ENCODE peak calls at places on chromosomes 4 and X, in nine cellular contexts. W is T-helper 9 cell; S is AG09309; E is ACHN; U is NCI-H510A treated with DMSO at 0.1 percent for 48 hours; G is stimulated activated CD4-positive, alpha-beta T cell treated with anti-CD3 and anti-CD28 coated beads, Interleukin-2, amount 100 ng/mL, for 48 hours; M is progenitor cell of endocrine pancreas; N is lower leg skin; Y is bronchial epithelial cell. B is an unnamed sample.

GRCh38 chr4:1462768-1463075 is 56.5 kb upstream of the NKX1-1 start:
- DNase-seq in W (no peak), S (no peak), E (no peak), U (no peak), G (no peak), M (no peak), N (no peak), Y (no peak), B (peak)

GRCh38 chrX:19579485-19579884 is 64.2 kb upstream of the MAP3K15 start:
- DNase-seq in W (no peak), S (peak), E (no peak), U (no peak), G (no peak), M (no peak), N (no peak), Y (peak), B (no peak)

GRCh38 chr4:139919513-139919912 is 234.5 kb downstream of the MAML3 start:
- DNase-seq in W (no peak), S (no peak), E (no peak), U (no peak), G (no peak), M (no peak), N (no peak), Y (no peak), B (no peak)

GRCh38 chr4:95077864-95078263 is 320.1 kb downstream of the BMPR1B start:
- DNase-seq in W (no peak), S (no peak), E (no peak), U (no peak), G (no peak), M (no peak), N (no peak), Y (peak), B (no peak)

GRCh38 chr4:173448557-173448918 is 49.6 kb upstream of the SCRG1 start:
- DNase-seq in W (no peak), S (peak), E (no peak), U (peak), G (no peak), M (no peak), N (no peak), Y (no peak), B (no peak)

GRCh38 chr4:148330161-148330560 is 112.1 kb downstream of the NR3C2 start:
- DNase-seq in W (no peak), S (no peak), E (no peak), U (no peak), G (no peak), M (no peak), N (no peak), Y (no peak), B (no peak)

GRCh38 chrX:8967471-8967870 is 66.5 kb downstream of the FAM9B start:
- DNase-seq in W (no peak), S (no peak), E (no peak), U (no peak), G (no peak), M (no peak), N (no peak), Y (no peak), B (no peak)

GRCh38 chrX:67734111-67734753 is 190.4 kb downstream of the AR start:
- DNase-seq in W (no peak), S (no peak), E (no peak), U (no peak), G (no peak), M (no peak), N (no peak), Y (no peak), B (no peak)

GRCh38 chr4:169619958-169620845 is at the start of gene CLCN3:
- DNase-seq in W (peak), S (peak), E (peak), U (peak), G (peak), M (peak), N (peak), Y (peak), B (peak)

GRCh38 chr4:8438743-8439142 is 1.8 kb downstream of the ACOX3 start:
- DNase-seq in W (no peak), S (no peak), E (no peak), U (no peak), G (no peak), M (no peak), N (no peak), Y (no peak), B (no peak)

GRCh38 chr4:52372269-52372668 is 286.8 kb downstream of the USP46 start:
- DNase-seq in W (no peak), S (no peak), E (no peak), U (no peak), G (no peak), M (no peak), N (no peak), Y (no peak), B (no peak)

GRCh38 chrX:129842510-129843208 is 1.0 kb downstream of the ZDHHC9 start:
- DNase-seq in W (no peak), S (no peak), E (peak), U (no peak), G (no peak), M (peak), N (peak), Y (peak), B (peak)

GRCh38 chr4:175376287-175376977 is 435.6 kb downstream of the GPM6A start:
- DNase-seq in W (no peak), S (no peak), E (no peak), U (no peak), G (no peak), M (no peak), N (no peak), Y (no peak), B (no peak)

GRCh38 chrX:104324871-104325585 is 70.3 kb upstream of the ESX1 start:
- DNase-seq in W (no peak), S (no peak), E (no peak), U (no peak), G (no peak), M (no peak), N (no peak), Y (peak), B (no peak)

GRCh38 chr4:177214935-177215334 is 94.7 kb upstream of the NEIL3 start:
- DNase-seq in W (no peak), S (no peak), E (no peak), U (no peak), G (no peak), M (no peak), N (no peak), Y (peak), B (no peak)

GRCh38 chrX:110509778-110510510 is 151.3 kb downstream of the RTL9 start:
- DNase-seq in W (no peak), S (peak), E (no peak), U (no peak), G (no peak), M (no peak), N (no peak), Y (no peak), B (no peak)

GRCh38 chr4:112514449-112515277 is 1.3 kb downstream of the NEUROG2 start:
- DNase-seq in W (no peak), S (no peak), E (peak), U (no peak), G (no peak), M (no peak), N (no peak), Y (no peak), B (no peak)

GRCh38 chr4:112170451-112170993 is 25.3 kb downstream of the FAM241A start:
- DNase-seq in W (no peak), S (peak), E (peak), U (no peak), G (no peak), M (no peak), N (no peak), Y (peak), B (no peak)

GRCh38 chr4:113293673-113294072 is 244.2 kb downstream of the ANK2 start:
- DNase-seq in W (no peak), S (no peak), E (no peak), U (no peak), G (no peak), M (no peak), N (no peak), Y (no peak), B (no peak)

GRCh38 chr4:87375719-87376291 is 15.2 kb downstream of the HSD17B11 start:
- DNase-seq in W (no peak), S (peak), E (peak), U (peak), G (no peak), M (no peak), N (no peak), Y (peak), B (no peak)

GRCh38 chr4:183541081-183542045 is 36.5 kb downstream of the ING2 start:
- DNase-seq in W (no peak), S (no peak), E (no peak), U (no peak), G (no peak), M (no peak), N (no peak), Y (peak), B (no peak)

GRCh38 chrX:151789179-151789800 is 54.7 kb downstream of the CNGA2 start:
- DNase-seq in W (no peak), S (peak), E (peak), U (no peak), G (no peak), M (no peak), N (peak), Y (peak), B (no peak)

GRCh38 chr4:153409412-153409811 is 56.7 kb upstream of the TMEM131L start:
- DNase-seq in W (no peak), S (no peak), E (no peak), U (no peak), G (no peak), M (no peak), N (no peak), Y (peak), B (no peak)

GRCh38 chr4:36288727-36289126 is 7.3 kb downstream of the DTHD1 start:
- DNase-seq in W (no peak), S (no peak), E (peak), U (no peak), G (no peak), M (no peak), N (no peak), Y (peak), B (no peak)

GRCh38 chrX:20159811-20160385 is 18.3 kb upstream of the EIF1AX start:
- DNase-seq in W (no peak), S (no peak), E (no peak), U (no peak), G (no peak), M (no peak), N (no peak), Y (no peak), B (no peak)

GRCh38 chrX:153669174-153669890 is 4.3 kb downstream of the PNCK start:
- DNase-seq in W (peak), S (no peak), E (no peak), U (no peak), G (peak), M (peak), N (no peak), Y (no peak), B (peak)

GRCh38 chr4:118124977-118125376 is 90.7 kb downstream of the NDST3 start:
- DNase-seq in W (no peak), S (no peak), E (no peak), U (no peak), G (no peak), M (no peak), N (no peak), Y (no peak), B (no peak)

GRCh38 chrX:15514279-15514678 is 13.7 kb downstream of the BMX start:
- DNase-seq in W (no peak), S (no peak), E (no peak), U (no peak), G (no peak), M (no peak), N (no peak), Y (no peak), B (no peak)

GRCh38 chr4:181213562-181213961 is 1029.6 kb upstream of the TENM3 start:
- DNase-seq in W (no peak), S (no peak), E (no peak), U (no peak), G (no peak), M (no peak), N (peak), Y (no peak), B (no peak)

GRCh38 chr4:38855466-38855865 is 1.2 kb downstream of the TLR6 start:
- DNase-seq in W (no peak), S (no peak), E (no peak), U (no peak), G (no peak), M (no peak), N (no peak), Y (no peak), B (no peak)